ENCODE peak calls at places on chromosomes 4 and X, in seven cellular contexts. F is tibial nerve; M is tibial artery; I is HepG2; V is CD8-positive, alpha-beta T cell; C is lower lobe of right lung; Y is colonic mucosa. T is an unnamed sample. For H3K4me1, the result is how much of the 10 kb centered on the place peaks cover.

GRCh38 chr4:9943761-9944160 is 77.5 kb downstream of the SLC2A9 start:
- DNase-seq in C (no peak), M (no peak), Y (no peak), V (no peak), I (no peak), F (no peak), T (no peak)

GRCh38 chrX:57227691-57228090 is 58.8 kb upstream of the FAAH2 start:
- DNase-seq in C (no peak), M (no peak), F (no peak), Y (no peak), V (no peak), I (no peak), T (no peak)

GRCh38 chrX:46913710-46914109 is 1.5 kb downstream of the JADE3 start:
- DNase-seq in F (no peak), M (no peak), I (peak), C (peak), V (no peak), Y (peak), T (no peak)

GRCh38 chrX:20225488-20225833 is 41.2 kb downstream of the RPS6KA3 start:
- DNase-seq in F (no peak), C (no peak), M (no peak), V (no peak), I (no peak), Y (no peak), T (no peak)

GRCh38 chr4:72577211-72577610 is 8.2 kb upstream of the ADAMTS3 start:
- DNase-seq in M (no peak), V (no peak), Y (no peak), C (no peak), F (no peak), I (no peak), T (no peak)

GRCh38 chr4:47278631-47279030 is 184.9 kb downstream of the COMMD8 start:
- DNase-seq in M (no peak), C (no peak), F (no peak), I (no peak), V (no peak), Y (no peak), T (no peak)

GRCh38 chr4:150682126-150682525 is 100.2 kb downstream of the MAB21L2 start:
- DNase-seq in V (no peak), I (no peak), M (no peak), Y (no peak), C (no peak), F (no peak), T (no peak)

GRCh38 chrX:41491267-41492004 is 44.3 kb downstream of the NYX start:
- DNase-seq in I (no peak), Y (no peak), C (no peak), M (no peak), V (no peak), F (no peak), T (peak)

GRCh38 chr4:186622788-186623464 is 67.6 kb upstream of the MTNR1A start:
- DNase-seq in C (no peak), M (peak), Y (no peak), V (no peak), I (no peak), F (no peak), T (no peak)

GRCh38 chr4:118158946-118159345 is 124.7 kb downstream of the NDST3 start:
- DNase-seq in F (no peak), I (no peak), Y (no peak), C (no peak), M (no peak), V (no peak), T (no peak)

GRCh38 chr4:10344824-10345223 is 112.4 kb downstream of the ZNF518B start:
- DNase-seq in C (no peak), I (no peak), F (no peak), M (no peak), Y (no peak), V (no peak), T (no peak)

GRCh38 chr4:73234712-73235111 is 23.9 kb downstream of the ANKRD17 start:
- DNase-seq in V (no peak), M (no peak), Y (no peak), C (no peak), F (no peak), I (no peak), T (no peak)

GRCh38 chr4:123158576-123158975 is 236.2 kb upstream of the NUDT6 start:
- DNase-seq in M (no peak), V (no peak), F (no peak), I (no peak), Y (no peak), C (no peak), T (no peak)

GRCh38 chr4:137310593-137311490 is 221.5 kb downstream of the PCDH18 start:
- DNase-seq in F (no peak), Y (no peak), I (no peak), C (no peak), M (no peak), V (no peak), T (no peak)

GRCh38 chr4:143364063-143364462 is 27.4 kb downstream of the GAB1 start:
- DNase-seq in I (no peak), M (no peak), V (no peak), C (no peak), F (no peak), Y (no peak), T (no peak)

GRCh38 chr4:143372093-143372915 is 35.6 kb downstream of the GAB1 start:
- DNase-seq in M (no peak), V (no peak), I (no peak), F (no peak), Y (no peak), C (no peak), T (no peak)

GRCh38 chr4:143367863-143368262 is 31.2 kb downstream of the GAB1 start:
- DNase-seq in F (no peak), M (no peak), Y (no peak), I (no peak), C (no peak), V (no peak), T (no peak)

GRCh38 chr4:143374771-143375170 is 38.1 kb downstream of the GAB1 start:
- DNase-seq in C (no peak), M (no peak), F (no peak), V (no peak), Y (no peak), I (no peak), T (no peak)

DNA sequence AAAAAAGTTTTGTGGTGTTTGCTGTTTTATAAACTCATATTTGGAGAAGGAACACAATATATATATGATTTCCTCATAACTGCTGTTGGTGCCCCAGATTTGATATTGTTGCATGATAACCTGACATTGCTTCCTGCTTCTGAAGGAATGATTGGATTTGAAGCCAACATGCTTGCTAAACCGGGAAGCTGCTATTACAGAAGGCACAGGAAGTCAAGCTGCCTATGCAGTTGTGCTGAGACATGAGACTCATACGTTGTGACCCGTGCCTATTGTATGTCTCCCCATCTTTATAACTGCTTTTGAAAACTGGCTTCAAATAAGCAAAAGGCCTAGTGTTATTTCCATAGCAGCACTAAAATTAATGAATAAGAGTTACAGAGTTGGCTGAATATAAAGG is 32.9 kb downstream of the GAB1 start:
- DNase-seq in C (no peak), V (no peak), M (no peak), Y (peak), I (no peak), F (no peak), T (no peak)
- H3K4me1 ChIP-seq in C (under half), V (under half), M (under half), Y (under half), I (under half), F (half or more), T (under half)

DNA sequence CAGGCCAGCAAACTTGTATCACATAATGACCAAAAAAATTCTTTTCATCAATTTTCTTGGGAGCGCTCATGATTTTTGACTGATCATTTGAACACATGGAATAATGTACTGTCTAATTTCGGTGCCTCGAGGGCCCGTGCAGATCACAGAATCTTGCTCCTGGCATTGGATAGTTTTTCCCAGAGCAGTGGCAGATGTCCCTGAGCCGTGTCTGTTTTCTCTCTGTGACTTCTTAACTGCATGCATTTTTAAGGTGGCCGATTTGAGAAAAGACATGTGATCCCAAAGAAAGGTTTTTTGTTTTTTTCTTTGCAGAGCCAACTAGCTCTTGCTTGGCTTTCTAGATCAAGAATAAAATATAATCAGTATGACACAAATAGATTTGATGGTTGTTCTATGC is 19.7 kb downstream of the GPRIN3 start:
- DNase-seq in F (no peak), I (no peak), C (no peak), M (no peak), Y (no peak), V (no peak), T (no peak)
- H3K4me1 ChIP-seq in F (under half), I (under half), C (under half), M (under half), Y (under half), V (half or more), T (under half)

DNA sequence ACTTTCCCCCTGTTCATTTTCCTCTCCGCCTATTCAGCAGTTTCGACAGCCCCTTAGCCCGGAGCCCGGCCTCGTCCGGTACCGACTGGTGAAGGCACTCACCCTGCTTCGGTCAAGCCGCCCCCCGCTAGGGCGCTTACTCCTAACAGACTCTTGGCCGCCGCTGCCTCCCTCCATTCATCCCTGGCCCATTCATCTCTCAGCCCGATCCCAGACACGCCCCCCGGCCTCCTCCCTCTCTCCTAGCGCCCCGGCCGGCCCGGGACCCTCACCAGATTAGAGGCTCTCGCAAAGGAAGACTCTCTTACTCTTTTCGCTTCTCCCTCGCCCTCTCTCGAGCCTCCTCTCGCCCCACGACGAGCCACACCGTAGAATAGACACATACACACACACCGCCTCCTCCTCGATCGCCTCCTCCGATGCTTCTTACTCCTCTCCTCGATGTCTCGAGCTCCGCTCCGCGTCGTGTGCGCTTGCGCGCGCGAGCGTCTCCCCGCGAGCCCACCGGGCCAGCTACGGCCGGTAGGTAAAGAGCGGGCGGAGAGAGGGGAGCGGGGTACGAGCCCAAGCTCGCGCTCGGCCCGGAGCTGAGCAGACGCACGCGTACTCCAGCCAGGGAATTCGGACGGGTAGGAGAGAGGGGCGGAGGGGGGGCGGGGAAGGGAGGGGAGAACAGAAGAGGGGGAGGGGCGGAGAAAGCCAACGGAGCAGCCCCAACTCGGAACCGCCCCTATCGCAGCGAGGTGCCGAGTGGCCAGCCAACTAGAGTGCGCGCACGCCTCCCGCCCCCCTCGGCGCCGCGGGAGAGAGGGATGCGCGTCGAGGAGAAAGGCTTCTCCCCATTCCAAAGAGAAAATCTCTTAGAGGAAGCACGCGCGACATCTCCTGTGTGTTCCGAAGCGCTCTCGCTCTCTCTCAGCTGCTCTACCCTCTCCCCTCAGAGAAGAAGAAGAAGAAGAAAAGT is at the start of gene WNK3:
- DNase-seq in C (peak), M (peak), V (peak), F (peak), Y (peak), I (peak), T (peak)
- H3K4me1 ChIP-seq in C (under half), M (under half), V (under half), F (under half), Y (under half), I (under half), T (under half)

DNA sequence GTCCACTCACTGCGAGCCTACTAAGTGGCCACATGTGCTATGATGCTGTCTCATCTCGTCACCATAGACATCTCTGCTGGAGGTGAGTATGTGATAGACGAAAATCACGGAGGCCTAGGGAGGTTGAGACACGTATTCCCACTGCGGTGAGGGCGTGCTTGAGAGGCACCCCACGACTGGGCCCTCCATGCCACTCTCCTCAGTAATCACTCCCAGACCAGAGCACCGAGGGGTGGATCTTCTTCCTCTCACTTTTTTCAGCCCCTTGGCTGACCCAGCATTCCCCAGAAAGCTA is 29.0 kb downstream of the AFAP1 start:
- DNase-seq in I (no peak), C (no peak), V (no peak), M (no peak), F (no peak), Y (no peak), T (no peak)
- H3K4me1 ChIP-seq in I (under half), C (under half), V (under half), M (under half), F (half or more), Y (under half), T (under half)

DNA sequence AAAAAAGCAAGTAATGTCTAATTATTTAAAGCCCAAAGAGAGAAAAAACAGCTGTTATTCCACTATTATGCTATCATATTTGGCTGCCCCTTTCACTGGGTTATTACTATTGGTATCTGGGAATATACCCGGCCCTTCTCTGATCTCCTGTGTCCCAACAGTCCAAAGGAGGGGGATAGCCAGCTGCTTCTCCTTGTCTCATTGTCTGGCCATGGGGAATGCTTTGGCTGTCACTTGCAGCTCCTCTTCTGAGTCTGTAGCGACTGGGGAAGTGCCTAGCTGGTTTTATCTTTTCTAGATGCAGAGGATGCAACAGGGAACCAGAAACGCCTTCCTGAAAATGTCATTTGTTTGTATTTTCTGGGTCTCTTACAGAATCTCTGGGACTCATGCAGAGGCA is 33.9 kb downstream of the MGARP start:
- DNase-seq in F (no peak), V (no peak), I (no peak), Y (no peak), M (no peak), C (no peak), T (no peak)
- H3K4me1 ChIP-seq in F (under half), V (under half), I (half or more), Y (under half), M (under half), C (under half), T (under half)

DNA sequence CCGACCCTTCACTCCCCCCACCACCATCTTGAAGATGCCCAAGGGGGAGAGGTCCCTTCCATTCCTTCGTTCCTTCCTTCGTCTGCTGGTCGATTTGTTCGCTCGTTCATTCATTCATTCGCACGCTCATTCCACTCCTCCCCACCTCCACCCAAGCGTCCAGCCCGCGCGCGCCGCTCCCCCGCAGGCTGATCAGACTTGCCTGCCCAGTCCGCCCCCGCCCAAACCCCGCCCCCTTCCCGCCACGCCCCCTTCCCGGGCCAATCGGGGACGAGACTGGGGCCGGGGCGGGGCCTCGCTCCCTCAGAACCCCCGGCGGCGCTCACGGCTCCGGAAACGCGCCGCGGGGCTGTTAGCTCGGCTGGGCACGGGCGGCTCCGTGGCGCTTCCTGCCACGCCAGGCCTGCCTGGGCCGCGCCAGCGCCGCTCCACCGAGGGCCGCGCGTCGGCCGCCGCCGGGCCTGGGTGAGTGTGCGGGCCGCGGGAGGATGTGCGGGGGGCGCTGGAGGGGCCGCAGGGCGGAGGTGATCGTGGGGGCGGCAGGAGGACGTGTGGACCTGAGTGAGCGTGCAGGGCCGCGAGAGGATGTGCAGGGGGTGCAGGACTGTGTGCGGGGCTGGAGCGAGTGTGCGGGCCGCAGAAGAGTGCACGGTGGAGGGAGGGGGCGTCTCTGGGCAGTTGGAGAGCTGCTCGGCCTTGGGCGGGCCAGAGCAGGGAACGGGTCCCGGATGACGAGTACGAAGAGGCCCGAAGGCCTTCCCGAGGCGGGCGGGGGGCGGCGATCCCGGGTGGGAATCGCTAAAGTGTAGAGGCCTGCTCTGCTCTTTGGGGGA is at the start of gene ZNF275:
- DNase-seq in V (peak), F (peak), Y (peak), M (peak), I (peak), C (peak), T (peak)
- H3K4me1 ChIP-seq in V (under half), F (under half), Y (under half), M (under half), I (under half), C (under half), T (under half)

DNA sequence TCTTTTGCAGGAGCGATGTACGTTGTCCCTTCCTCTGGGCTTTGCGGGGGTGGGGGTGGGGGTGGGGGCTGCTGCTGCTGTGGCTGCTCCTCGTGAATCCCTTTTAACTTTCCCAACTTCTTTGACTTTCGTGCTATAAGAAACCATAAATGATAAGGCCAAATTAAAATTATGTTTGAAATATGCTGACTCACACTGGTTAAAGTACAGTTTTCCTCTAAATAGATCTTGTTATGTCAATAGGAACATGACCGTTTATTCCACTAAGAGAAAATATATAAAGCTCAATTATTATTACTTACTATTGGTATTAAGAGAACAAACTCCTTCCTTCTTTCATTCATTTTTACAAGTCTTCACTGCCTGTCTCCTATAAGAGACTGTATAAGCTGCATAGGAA is 287.4 kb downstream of the NR3C2 start:
- DNase-seq in C (no peak), M (no peak), I (no peak), V (no peak), F (no peak), Y (no peak), T (no peak)
- H3K4me1 ChIP-seq in C (under half), M (under half), I (under half), V (under half), F (under half), Y (under half), T (under half)

T was measured in gastrocnemius medialis.